ENCODE peak calls at places on chromosomes 6 and 20, in nine cellular contexts. M is colonic mucosa; U is SW480; G is T-helper 2 cell; S is glutamatergic neuron; X is T-helper 1 cell; D is stimulated activated CD8-positive, alpha-beta memory T cell treated with anti-CD3 and anti-CD28 coated beads, Interleukin-15, amount 100 ng/mL, for 24 hours; L is germinal center; W is H54. O is an unnamed sample.
A peak's percentile ranks its signal among the peaks of the same experiment; 100 is the strongest.

GRCh38 chr6:21587925-21588811 is 5.4 kb upstream of the SOX4 start:
- DNase-seq in S (peak; percentile 84), M (peak; percentile 72), G (no peak), W (no peak), U (peak; percentile 62), L (peak; percentile 51), X (no peak), D (peak; percentile 9), O (peak; percentile 69)

GRCh38 chr6:34067814-34068213 is 78.1 kb downstream of the GRM4 start:
- DNase-seq in X (no peak), M (no peak), U (no peak), L (no peak), G (no peak), W (no peak), D (no peak), S (no peak), O (no peak)

GRCh38 chr20:48052492-48052870 is 267.2 kb upstream of the SULF2 start:
- DNase-seq in S (no peak), L (no peak), G (no peak), D (no peak), W (no peak), U (no peak), X (no peak), M (no peak), O (no peak)

GRCh38 chr6:159654483-159655098 is 38.5 kb downstream of the SOD2 start:
- DNase-seq in M (no peak), X (no peak), U (peak; percentile 69), G (no peak), S (no peak), L (peak; percentile 41), D (no peak), W (peak; percentile 10), O (no peak)

GRCh38 chr6:24743265-24743943 is 24.4 kb upstream of the C6orf62 start:
- DNase-seq in M (no peak), L (peak; percentile 7), D (no peak), G (no peak), W (peak; percentile 52), X (no peak), S (no peak), U (peak; percentile 45), O (no peak)

GRCh38 chr6:42729731-42730130 is 7.3 kb upstream of the PRPH2 start:
- DNase-seq in D (no peak), U (no peak), L (no peak), W (no peak), X (no peak), M (no peak), S (no peak), G (no peak), O (no peak)

GRCh38 chr6:18155273-18155863 is at the start of gene KDM1B:
- DNase-seq in W (peak; percentile 89), G (peak; percentile 96), L (peak; percentile 99), S (no peak), M (no peak), U (peak; percentile 95), D (peak; percentile 97), X (peak; percentile 98), O (peak; percentile 99)

GRCh38 chr6:37192669-37193068 is 22.7 kb downstream of the PIM1 start:
- DNase-seq in U (no peak), S (no peak), L (no peak), G (no peak), M (no peak), D (no peak), X (no peak), W (no peak), O (no peak)

GRCh38 chr6:93040375-93040774 is 379.0 kb downstream of the EPHA7 start:
- DNase-seq in S (no peak), G (no peak), L (no peak), W (no peak), D (no peak), M (no peak), X (no peak), U (no peak), O (no peak)